ENCODE peak calls at places on chromosomes 13 and 19, in four cellular contexts. X is transverse colon, B is brain microvascular endothelial cell, A is tibial artery. J is an unnamed sample.
A peak's percentile ranks its signal among the peaks of the same experiment; 100 is the strongest.

GRCh38 chr13:110331362-110331761 is 24.3 kb downstream of the COL4A2 start:
- DNase-seq in B (peak; percentile 71), X (no peak), A (no peak), J (peak; percentile 97)

GRCh38 chr19:45715139-45715538 is 15.6 kb downstream of the FBXO46 start:
- DNase-seq in B (no peak), X (no peak), A (no peak), J (no peak)

GRCh38 chr19:17441241-17442135 is 7.0 kb downstream of the TMEM221 start:
- DNase-seq in B (no peak), A (no peak), X (no peak), J (peak; percentile 87)

GRCh38 chr19:45103625-45104319 is 10.8 kb downstream of the PPP1R37 start:
- DNase-seq in A (no peak), B (no peak), X (no peak), J (no peak)

GRCh38 chr19:38648789-38649304 is 1.4 kb downstream of the ACTN4 start:
- DNase-seq in A (no peak), B (no peak), X (no peak), J (no peak)

GRCh38 chr13:110684388-110685056 is 21.4 kb downstream of the CARS2 start:
- DNase-seq in X (no peak), B (no peak), A (no peak), J (no peak)

GRCh38 chr13:85500716-85501256 is 298.4 kb downstream of the SLITRK6 start:
- DNase-seq in X (no peak), B (no peak), A (no peak), J (no peak)

GRCh38 chr13:20160346-20161274 is at the start of gene GJA3:
- DNase-seq in X (no peak), B (no peak), A (no peak), J (no peak)

GRCh38 chr19:39409886-39410619 is 2.4 kb upstream of the PLEKHG2 start:
- DNase-seq in B (peak; percentile 67), X (peak; percentile 85), A (peak; percentile 84), J (no peak)

GRCh38 chr19:31277516-31277915 is 71.7 kb downstream of the TSHZ3 start:
- DNase-seq in B (no peak), A (no peak), X (no peak), J (no peak)

GRCh38 chr19:46880440-46880839 is 19.6 kb downstream of the ARHGAP35 start:
- DNase-seq in B (no peak), X (no peak), A (no peak), J (no peak)

GRCh38 chr13:26062853-26063444 is 11.1 kb upstream of the SHISA2 start:
- DNase-seq in A (no peak), X (peak; percentile 15), B (peak; percentile 63), J (peak; percentile 71)

GRCh38 chr13:29452773-29453574 is 142.5 kb downstream of the SLC7A1 start:
- DNase-seq in X (no peak), B (no peak), A (no peak), J (no peak)

GRCh38 chr19:4375164-4375619 is 25.2 kb downstream of the SH3GL1 start:
- DNase-seq in B (no peak), X (peak; percentile 80), A (no peak), J (no peak)

GRCh38 chr19:42185281-42185680 is 32.2 kb downstream of the DEDD2 start:
- DNase-seq in A (no peak), X (no peak), B (no peak), J (no peak)

GRCh38 chr13:19155321-19155861 is 26.2 kb downstream of the TUBA3C start:
- DNase-seq in B (no peak), X (no peak), A (no peak), J (no peak)

GRCh38 chr13:50909605-50910482 is at the start of gene RNASEH2B:
- DNase-seq in X (peak; percentile 73), A (peak; percentile 44), B (peak; percentile 33), J (peak; percentile 13)

GRCh38 chr13:52004508-52005183 is 6.6 kb downstream of the ATP7B start:
- DNase-seq in A (no peak), B (no peak), X (peak; percentile 71), J (no peak)
- TF ChIP-seq CTCF in A (no peak), B (no peak), X (no peak), J (no peak)

GRCh38 chr19:10293637-10294367 is 4.0 kb downstream of the ICAM5 start:
- DNase-seq in X (no peak), B (no peak), A (no peak), J (no peak)
- H3K4me3 ChIP-seq in X (no peak overlapping the region), B (no peak overlapping the region), A (no peak overlapping the region), J (no peak overlapping the region)

DNA sequence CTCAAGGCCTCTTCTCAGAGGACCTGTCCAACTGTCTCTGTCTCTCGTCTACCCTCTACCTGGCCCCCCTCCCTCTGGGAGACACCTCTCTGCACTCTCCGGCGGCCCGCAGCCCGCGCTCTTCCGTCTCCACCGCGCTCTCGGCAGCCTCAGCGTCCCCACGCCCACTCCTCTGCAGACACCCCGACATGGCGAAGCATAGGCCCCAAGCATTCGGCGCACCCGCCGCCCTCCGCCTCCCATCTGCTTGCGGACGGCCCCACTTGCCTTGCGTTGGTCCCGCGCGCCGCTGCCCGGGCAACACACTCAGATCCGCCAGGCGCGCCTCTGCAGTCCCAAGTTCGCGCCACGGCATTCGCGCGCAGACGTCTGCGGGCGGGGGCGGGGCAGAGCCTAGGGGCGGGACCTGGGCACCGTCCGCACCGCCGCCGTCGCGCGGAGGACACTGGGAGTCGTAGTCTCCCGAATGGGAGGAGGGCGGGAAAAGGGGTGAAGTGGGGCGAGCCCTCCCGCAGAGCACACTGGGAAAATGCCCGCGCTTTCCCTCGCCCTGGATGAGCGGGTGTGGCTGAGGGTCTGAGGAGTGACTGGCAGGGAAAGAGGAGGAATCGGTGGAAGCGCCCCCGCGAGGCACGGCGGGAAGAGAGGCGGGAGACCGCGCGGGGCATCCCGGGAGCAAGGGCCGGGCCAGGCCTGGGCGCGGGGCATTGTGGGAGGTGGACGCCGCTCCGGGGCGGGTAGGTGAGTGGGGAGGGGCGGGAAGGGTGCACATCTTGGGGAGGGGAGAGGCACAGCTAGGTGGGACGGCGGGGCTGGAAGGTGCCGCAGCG is at the start of the genes LIG1 and ZSWIM9:
- DNase-seq in X (peak; percentile 93), B (peak; percentile 91), A (peak; percentile 88), J (peak; percentile 82)
- TF ChIP-seq CTCF in X (peak; percentile 18), B (peak; percentile 10), A (no peak), J (peak; percentile 6)

DNA sequence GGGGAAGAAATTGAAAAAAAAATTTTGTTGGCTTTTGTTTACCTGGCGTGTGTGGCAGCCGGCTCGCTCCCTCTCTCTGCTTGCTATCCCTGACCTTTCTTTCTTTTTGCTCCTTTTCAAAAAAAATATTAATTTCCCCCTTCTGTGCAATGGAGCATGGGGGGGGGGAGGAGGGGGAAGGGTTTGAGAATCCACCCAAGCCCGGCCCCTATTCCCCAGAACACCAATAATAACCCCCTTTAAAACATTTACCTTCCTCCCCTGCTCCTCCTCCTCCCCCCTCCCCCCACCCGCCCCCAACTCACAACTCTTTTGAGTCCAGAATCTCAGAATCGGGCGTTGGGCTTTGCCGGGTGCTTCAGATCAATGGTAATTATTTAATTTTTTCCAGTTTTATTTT is 28.4 kb downstream of the NFIX start:
- DNase-seq in A (no peak), B (no peak), X (no peak), J (no peak)
- H3K4me3 ChIP-seq in A (peak overlapping the region; percentile 50), B (peak overlapping the region; percentile 55), X (peak overlapping the region; percentile 24), J (peak overlapping the region; percentile 84)

GRCh38 chr13:24272452-24273161 is 36.8 kb upstream of the C1QTNF9 start:
- DNase-seq in A (no peak), X (no peak), B (no peak), J (no peak)

GRCh38 chr13:24276310-24276709 is 33.1 kb upstream of the C1QTNF9 start:
- DNase-seq in A (no peak), B (no peak), X (no peak), J (no peak)

GRCh38 chr13:24273926-24274325 is 35.5 kb upstream of the C1QTNF9 start:
- DNase-seq in X (no peak), B (no peak), A (no peak), J (no peak)

GRCh38 chr13:24274452-24274971 is 34.9 kb upstream of the C1QTNF9 start:
- DNase-seq in X (peak; percentile 34), A (no peak), B (no peak), J (no peak)

DNA sequence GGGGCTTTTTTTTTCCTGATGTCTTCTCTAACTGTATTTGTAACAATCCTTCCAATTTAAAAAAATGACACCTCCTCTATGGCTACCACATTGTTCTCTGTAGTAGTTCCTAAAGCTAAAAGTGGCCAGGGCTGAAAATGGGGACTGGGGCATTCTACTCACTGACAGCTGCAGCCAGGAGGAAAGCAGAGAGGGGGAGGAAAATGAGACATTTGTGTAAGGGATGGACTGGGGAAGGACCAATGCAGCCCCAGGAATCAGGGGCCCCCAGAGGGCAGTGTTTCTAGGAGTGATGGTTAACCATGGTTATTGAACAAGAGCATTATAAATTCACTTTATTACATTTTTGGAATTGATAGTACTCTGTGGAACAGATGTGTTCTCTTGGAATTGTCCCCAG is 34.3 kb upstream of the C1QTNF9 start:
- DNase-seq in A (no peak), X (no peak), B (no peak), J (no peak)
- TF ChIP-seq CTCF in A (no peak), X (no peak), B (no peak), J (no peak)

DNA sequence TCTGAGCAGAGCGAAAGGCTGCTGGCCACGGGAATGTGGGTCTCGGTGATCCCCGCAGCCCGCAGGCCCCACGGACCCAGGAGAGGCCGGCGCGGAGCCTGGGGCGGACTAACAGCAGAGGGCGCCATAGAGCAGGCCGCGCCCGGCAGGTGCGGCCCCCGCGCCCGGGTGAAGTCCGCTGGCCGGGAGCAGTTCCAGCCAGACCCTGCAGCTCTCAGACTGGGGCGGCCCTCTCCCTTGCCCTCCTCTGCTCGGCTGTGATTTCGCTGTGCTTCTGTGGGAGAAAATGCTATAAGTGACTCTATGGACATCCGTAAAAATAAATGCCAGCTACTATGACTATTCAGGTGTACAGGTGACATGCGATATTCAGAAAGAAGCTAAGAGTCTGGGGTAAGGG is 37.7 kb downstream of the GSX1 start:
- DNase-seq in A (no peak), B (no peak), X (peak; percentile 71), J (no peak)
- H3K4me3 ChIP-seq in A (peak overlapping the region; percentile 22), B (no peak overlapping the region), X (no peak overlapping the region), J (no peak overlapping the region)

GRCh38 chr19:1855040-1855827 is 7.0 kb upstream of the REXO1 start:
- DNase-seq in B (peak; percentile 81), A (peak; percentile 86), X (peak; percentile 96), J (no peak)
- TF ChIP-seq CTCF in B (no peak), A (no peak), X (no peak), J (no peak)

GRCh38 chr19:49556412-49557398 is 23.7 kb downstream of the NOSIP start:
- DNase-seq in A (no peak), X (no peak), B (no peak), J (no peak)
- H3K4me3 ChIP-seq in A (no peak overlapping the region), X (no peak overlapping the region), B (no peak overlapping the region), J (no peak overlapping the region)